ENCODE peak calls at places on chromosomes 4 and X, in ten cellular contexts. I is prostate gland; Z is body of pancreas; H is dorsolateral prefrontal cortex; T is heart left ventricle; Q is A549; O is RWPE2; S is HepG2; M is CD8-positive, alpha-beta T cell; X is pancreas. P is an unnamed sample.

GRCh38 chr4:41050840-41051775 is 163.2 kb downstream of the APBB2 start:
- DNase-seq in H (no peak), M (no peak), Q (no peak), O (no peak), T (peak; percentile 52), S (no peak), Z (no peak), X (no peak), I (no peak), P (no peak)

GRCh38 chr4:100738388-100739165 is 220.8 kb upstream of the EMCN start:
- DNase-seq in X (no peak), M (no peak), S (no peak), O (peak; percentile 87), H (no peak), Z (no peak), Q (peak; percentile 8), I (no peak), T (peak; percentile 21), P (no peak)

GRCh38 chr4:86223472-86223871 is 136.4 kb downstream of the MAPK10 start:
- DNase-seq in X (no peak), H (no peak), Z (no peak), S (peak; percentile 38), I (no peak), O (no peak), T (no peak), Q (no peak), M (no peak), P (no peak)

GRCh38 chrX:134460861-134461218 is 875 bp downstream of the HPRT1 start:
- DNase-seq in I (no peak), X (no peak), Z (no peak), H (no peak), Q (no peak), S (no peak), M (no peak), T (no peak), O (no peak), P (no peak)

GRCh38 chr4:21780158-21780557 is 168.4 kb downstream of the KCNIP4 start:
- DNase-seq in I (no peak), O (no peak), M (no peak), X (no peak), T (no peak), Q (no peak), Z (no peak), H (no peak), S (no peak), P (no peak)

GRCh38 chrX:91434351-91435168 is at the start of gene PABPC5:
- DNase-seq in Q (no peak), H (peak; percentile 43), T (peak; percentile 74), M (no peak), O (no peak), I (peak; percentile 33), Z (peak; percentile 44), S (no peak), X (peak; percentile 46), P (peak; percentile 56)

GRCh38 chr4:185096032-185096653 is 46.9 kb upstream of the SLC25A4 start:
- DNase-seq in X (no peak), S (peak; percentile 25), O (no peak), Z (peak; percentile 58), M (peak; percentile 20), Q (peak; percentile 11), H (peak; percentile 7), T (peak; percentile 32), I (peak; percentile 37), P (no peak)

GRCh38 chr4:40831462-40831861 is 81.7 kb downstream of the NSUN7 start:
- DNase-seq in M (no peak), X (no peak), Q (no peak), I (no peak), H (no peak), O (no peak), T (no peak), S (no peak), Z (no peak), P (no peak)

GRCh38 chr4:16225139-16225538 is 1.1 kb downstream of the TAPT1 start:
- DNase-seq in O (no peak), M (no peak), X (no peak), Q (no peak), H (no peak), T (no peak), I (no peak), S (no peak), Z (no peak), P (no peak)
- H3K4me3 ChIP-seq in O (peak overlapping the region; percentile 100), M (peak overlapping the region; percentile 65), X (peak overlapping the region; percentile 83), Q (peak overlapping the region; percentile 95), H (peak overlapping the region; percentile 90), T (peak overlapping the region; percentile 84), I (no peak overlapping the region), S (peak overlapping the region; percentile 86), Z (peak overlapping the region; percentile 71), P (no peak overlapping the region)

DNA sequence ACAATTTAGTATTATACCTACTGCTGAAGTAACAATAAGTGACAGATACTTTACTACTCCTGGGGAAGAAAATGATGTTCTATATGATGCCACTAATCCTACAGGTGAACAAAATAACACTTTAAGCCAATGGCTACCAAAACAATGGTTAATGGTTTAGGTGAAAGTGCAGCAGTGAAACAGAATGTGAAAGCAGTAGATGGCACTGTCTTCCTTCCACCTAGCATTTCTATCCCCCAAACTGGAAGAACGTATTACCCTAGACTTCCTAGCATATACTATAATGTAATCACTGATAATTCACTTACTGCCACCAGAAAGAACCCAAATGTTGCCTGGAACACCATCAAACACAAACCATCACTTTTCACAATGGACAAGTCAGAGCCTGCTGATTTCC is 18.9 kb upstream of the CABS1 start:
- DNase-seq in M (no peak), Z (no peak), H (no peak), S (no peak), O (no peak), Q (no peak), I (no peak), T (no peak), X (no peak), P (no peak)
- TF ChIP-seq CTCF in M (no peak), Z (no peak), H (no peak), S (peak; percentile 18), O (peak; percentile 20), Q (no peak), I (no peak), T (no peak), X (no peak), P (no peak)

GRCh38 chr4:8191136-8191747 is 7.8 kb upstream of the SH3TC1 start:
- DNase-seq in T (peak; percentile 82), H (no peak), Z (no peak), S (peak; percentile 33), Q (no peak), X (no peak), O (peak; percentile 80), I (no peak), M (no peak), P (peak; percentile 63)

GRCh38 chr4:8188085-8188484 is 11.0 kb upstream of the SH3TC1 start:
- DNase-seq in Z (no peak), O (peak; percentile 79), M (no peak), I (no peak), S (no peak), Q (peak; percentile 52), T (no peak), H (peak; percentile 16), X (no peak), P (no peak)

GRCh38 chr4:8189551-8190466 is 9.3 kb upstream of the SH3TC1 start:
- DNase-seq in H (peak; percentile 73), X (no peak), O (no peak), Z (no peak), S (no peak), I (no peak), M (no peak), Q (no peak), T (no peak), P (no peak)

GRCh38 chr4:8186883-8187282 is 12.2 kb upstream of the SH3TC1 start:
- DNase-seq in S (no peak), O (no peak), H (no peak), T (no peak), Z (no peak), Q (no peak), I (no peak), X (no peak), M (no peak), P (no peak)

GRCh38 chr4:8188743-8189550 is 10.1 kb upstream of the SH3TC1 start:
- DNase-seq in O (peak; percentile 97), Q (no peak), X (peak; percentile 79), I (peak; percentile 92), M (no peak), Z (peak; percentile 56), H (peak; percentile 32), T (peak; percentile 84), S (no peak), P (peak; percentile 72)
- H3K27ac ChIP-seq in O (peak overlapping the region; percentile 92), Q (peak overlapping the region; percentile 66), X (no peak overlapping the region), I (peak overlapping the region; percentile 71), M (no peak overlapping the region), Z (no peak overlapping the region), H (peak overlapping the region; percentile 48), T (peak overlapping the region; percentile 73), S (no peak overlapping the region), P (peak overlapping the region; percentile 55)

GRCh38 chrX:101485212-101486064 is at the start of gene ARMCX4:
- DNase-seq in I (peak; percentile 42), H (peak; percentile 75), O (no peak), T (peak; percentile 36), M (peak; percentile 16), S (no peak), Z (peak; percentile 54), X (peak; percentile 71), Q (no peak), P (no peak)
- H3K4me3 ChIP-seq in I (peak within 1 kb of the TSS; percentile 31), H (peak within 1 kb of the TSS; percentile 71), O (no peak within 1 kb of the TSS), T (peak within 1 kb of the TSS; percentile 41), M (peak within 1 kb of the TSS; percentile 72), S (no peak within 1 kb of the TSS), Z (no peak within 1 kb of the TSS), X (no peak within 1 kb of the TSS), Q (no peak within 1 kb of the TSS), P (peak within 1 kb of the TSS; percentile 24)

DNA sequence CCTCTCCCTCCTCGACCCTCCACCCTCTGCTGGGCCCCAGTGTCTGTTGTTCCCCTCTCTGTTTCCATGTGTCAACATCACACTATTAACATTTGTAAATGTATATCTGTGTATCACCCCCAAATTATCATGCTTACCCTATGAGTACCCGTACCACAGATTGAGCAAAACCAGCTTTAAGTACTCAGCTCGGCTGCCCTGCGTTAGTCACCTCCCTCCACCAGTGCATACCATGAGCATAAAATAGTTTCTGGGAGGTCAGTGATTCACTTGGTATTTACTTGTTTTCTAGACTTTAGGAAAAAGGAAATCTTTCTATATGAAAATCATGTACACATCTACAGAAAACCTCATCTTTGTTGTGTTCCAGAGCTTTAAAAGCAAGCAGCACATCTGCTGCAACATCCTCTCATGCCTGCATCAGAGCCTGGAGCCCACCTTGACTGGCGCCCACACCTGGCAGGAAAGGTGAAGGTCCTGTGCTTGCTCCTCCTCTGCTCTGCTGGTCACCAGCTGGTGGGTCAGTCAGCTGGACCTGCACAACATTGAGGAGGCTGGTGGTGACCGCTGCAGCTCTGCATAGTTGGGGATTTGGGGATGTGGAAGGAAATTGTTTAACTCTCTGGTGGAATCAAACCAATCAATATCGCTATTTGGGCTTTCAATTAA is 214.4 kb upstream of the KLF3 start:
- DNase-seq in H (no peak), T (no peak), S (peak; percentile 51), Q (no peak), X (peak; percentile 40), M (no peak), O (no peak), I (no peak), Z (peak; percentile 49), P (no peak)
- TF ChIP-seq CTCF in H (no peak), T (no peak), S (peak; percentile 86), Q (no peak), X (no peak), M (no peak), O (no peak), I (no peak), Z (no peak), P (no peak)

DNA sequence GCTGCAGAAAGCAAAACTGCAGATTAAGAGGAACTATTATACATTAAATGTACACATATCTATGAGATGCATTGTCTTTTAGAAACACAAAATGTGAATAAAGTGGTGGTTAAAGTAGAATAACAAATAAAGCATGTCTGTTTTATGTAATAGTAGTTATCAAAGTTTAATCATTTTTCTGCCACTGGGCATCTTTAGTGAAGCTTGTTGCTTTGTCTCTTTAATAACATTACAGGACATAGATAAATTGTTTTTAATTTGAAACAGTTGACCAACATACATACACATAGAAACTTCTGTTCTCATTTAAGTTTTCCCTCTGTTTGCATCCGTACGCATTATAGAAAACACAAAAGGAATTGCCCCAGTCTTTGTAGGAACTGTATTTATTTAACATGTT is 1700.0 kb upstream of the ADGRL3 start:
- DNase-seq in S (no peak), I (no peak), O (no peak), M (no peak), T (no peak), Z (no peak), X (no peak), Q (no peak), H (no peak), P (no peak)
- H3K27ac ChIP-seq in S (no peak overlapping the region), I (no peak overlapping the region), O (no peak overlapping the region), M (no peak overlapping the region), T (no peak overlapping the region), Z (no peak overlapping the region), X (no peak overlapping the region), Q (no peak overlapping the region), H (no peak overlapping the region), P (no peak overlapping the region)

P was measured in lung.